ENCODE peak calls at places on chromosomes 7 and 10, in eight cellular contexts. Z is CD8-positive, alpha-beta T cell; H is heart right ventricle; G is IMR-90; M is mammary epithelial cell; K is mesenchymal stem cell; R is HCT116; N is A673. D is an unnamed sample.

GRCh38 chr10:52741851-52742250 is 30.7 kb downstream of the MBL2 start:
- DNase-seq in H (no peak), R (no peak), K (no peak), Z (no peak), N (no peak), G (no peak), M (peak; percentile 40), D (no peak)

GRCh38 chr7:157502701-157503111 is 165.9 kb downstream of the DNAJB6 start:
- DNase-seq in N (no peak), R (no peak), K (peak; percentile 2), G (no peak), Z (peak; percentile 45), H (peak; percentile 41), M (no peak), D (peak; percentile 87)

GRCh38 chr7:101586078-101586941 is 42.8 kb downstream of the MYL10 start:
- DNase-seq in G (no peak), H (no peak), M (no peak), N (no peak), Z (no peak), K (no peak), R (no peak), D (no peak)

GRCh38 chr7:133794490-133794889 is 332.6 kb upstream of the LRGUK start:
- DNase-seq in K (peak; percentile 26), Z (no peak), H (peak; percentile 29), G (peak; percentile 11), M (no peak), N (peak; percentile 54), R (no peak), D (no peak)

GRCh38 chr7:102395958-102396709 is at the start of gene PRKRIP1:
- DNase-seq in H (peak; percentile 88), K (peak; percentile 98), M (peak; percentile 89), N (peak; percentile 99), Z (peak; percentile 68), R (peak; percentile 82), G (peak; percentile 92), D (peak; percentile 91)

GRCh38 chr7:98372993-98373392 is 27.9 kb downstream of the BAIAP2L1 start:
- DNase-seq in K (peak; percentile 56), R (no peak), Z (no peak), G (peak; percentile 81), H (no peak), N (no peak), M (peak; percentile 91), D (no peak)

GRCh38 chr7:44979481-44980392 is 922 bp upstream of the MYO1G start:
- DNase-seq in N (no peak), R (no peak), K (no peak), Z (no peak), G (no peak), M (no peak), H (no peak), D (no peak)

GRCh38 chr10:5563237-5563961 is 38.6 kb downstream of the CALML3 start:
- DNase-seq in N (no peak), M (no peak), G (no peak), K (peak; percentile 46), R (no peak), H (no peak), Z (no peak), D (no peak)

GRCh38 chr7:112449353-112449752 is 907 bp upstream of the IFRD1 start:
- DNase-seq in G (peak; percentile 47), N (no peak), M (peak; percentile 84), Z (no peak), K (no peak), R (peak; percentile 59), H (no peak), D (peak; percentile 85)

GRCh38 chr7:147909712-147910111 is 680.9 kb upstream of the C7orf33 start:
- DNase-seq in N (no peak), M (no peak), R (no peak), K (no peak), H (no peak), G (no peak), Z (no peak), D (no peak)

GRCh38 chr10:68647928-68648327 is 73.1 kb upstream of the CCAR1 start:
- DNase-seq in H (no peak), R (no peak), Z (no peak), M (peak; percentile 76), N (peak; percentile 75), K (peak; percentile 84), G (peak; percentile 89), D (no peak)

GRCh38 chr10:88233870-88234269 is 349.2 kb downstream of the RNLS start:
- DNase-seq in K (no peak), Z (no peak), M (no peak), G (no peak), H (no peak), N (no peak), R (no peak), D (no peak)

DNA sequence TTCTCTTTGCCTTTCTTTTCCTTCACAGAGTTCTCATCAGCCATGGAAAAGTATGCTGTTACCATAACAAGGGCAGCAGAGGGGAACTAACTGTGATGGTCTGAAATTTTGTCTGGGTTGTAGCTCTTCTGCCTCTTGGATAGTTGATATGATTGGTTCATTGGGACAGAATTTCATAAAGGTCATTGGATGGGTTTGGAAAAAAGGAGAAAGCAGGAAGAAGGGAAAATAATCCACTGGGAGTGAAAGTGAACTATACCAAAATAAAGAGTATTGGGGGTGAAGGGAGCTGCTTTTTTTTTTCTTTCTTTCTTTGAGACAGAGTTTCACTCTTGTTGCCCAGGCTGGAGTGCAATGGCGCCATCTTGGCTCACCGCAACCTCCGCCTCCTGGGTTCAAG is 5.8 kb downstream of the EIF4EBP2 start:
- DNase-seq in R (no peak), N (no peak), M (no peak), H (no peak), Z (no peak), G (no peak), K (no peak), D (no peak)
- H3K27ac ChIP-seq in R (no peak overlapping the region), N (no peak overlapping the region), M (no peak overlapping the region), H (no peak overlapping the region), Z (no peak overlapping the region), G (no peak overlapping the region), K (no peak overlapping the region), D (no peak overlapping the region)

DNA sequence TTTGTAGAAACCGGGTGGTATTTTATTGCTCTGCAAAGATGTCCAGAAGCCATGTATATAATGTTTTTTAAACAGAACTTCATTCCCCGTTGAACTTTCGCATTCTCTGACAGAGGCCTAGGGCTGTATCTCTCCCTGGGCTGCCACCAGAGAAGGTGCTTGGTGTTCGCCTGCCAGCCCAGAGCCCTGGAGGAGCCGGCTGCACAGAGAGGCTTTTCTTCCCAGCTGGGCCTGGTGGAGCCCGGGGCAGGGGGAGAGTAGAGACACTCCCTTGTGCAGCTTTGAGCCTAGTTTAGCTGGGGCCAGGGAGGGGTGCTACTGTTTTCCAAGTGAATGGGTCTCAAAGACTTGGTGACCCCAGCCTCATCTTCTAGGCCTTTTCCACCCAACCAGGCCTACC is 13.6 kb upstream of the TRIM8 start:
- DNase-seq in K (no peak), Z (no peak), N (no peak), R (no peak), G (no peak), M (no peak), H (no peak), D (no peak)
- H3K4me1 ChIP-seq in K (peaks cover 81% of the 10 kb centered on the region), Z (peaks cover 42% of the 10 kb centered on the region), N (peaks cover 12% of the 10 kb centered on the region), R (peaks cover 68% of the 10 kb centered on the region), G (peaks cover 82% of the 10 kb centered on the region), M (peaks cover 72% of the 10 kb centered on the region), H (peaks cover 82% of the 10 kb centered on the region), D (peaks cover 39% of the 10 kb centered on the region)

GRCh38 chr7:2507917-2508306 is 11.7 kb upstream of the LFNG start:
- DNase-seq in G (no peak), K (no peak), H (no peak), R (no peak), M (no peak), Z (no peak), N (no peak), D (no peak)
- H3K4me3 ChIP-seq in G (no peak overlapping the region), K (no peak overlapping the region), H (no peak overlapping the region), R (no peak overlapping the region), M (no peak overlapping the region), Z (peak overlapping the region; percentile 47), N (no peak overlapping the region), D (no peak overlapping the region)

GRCh38 chr7:105218939-105219770 is 169.6 kb downstream of the SRPK2 start:
- DNase-seq in H (no peak), K (no peak), N (no peak), G (peak; percentile 66), R (no peak), Z (no peak), M (peak; percentile 61), D (no peak)
- H3K27ac ChIP-seq in H (no peak overlapping the region), K (no peak overlapping the region), N (no peak overlapping the region), G (no peak overlapping the region), R (no peak overlapping the region), Z (no peak overlapping the region), M (peak overlapping the region; percentile 99), D (no peak overlapping the region)

DNA sequence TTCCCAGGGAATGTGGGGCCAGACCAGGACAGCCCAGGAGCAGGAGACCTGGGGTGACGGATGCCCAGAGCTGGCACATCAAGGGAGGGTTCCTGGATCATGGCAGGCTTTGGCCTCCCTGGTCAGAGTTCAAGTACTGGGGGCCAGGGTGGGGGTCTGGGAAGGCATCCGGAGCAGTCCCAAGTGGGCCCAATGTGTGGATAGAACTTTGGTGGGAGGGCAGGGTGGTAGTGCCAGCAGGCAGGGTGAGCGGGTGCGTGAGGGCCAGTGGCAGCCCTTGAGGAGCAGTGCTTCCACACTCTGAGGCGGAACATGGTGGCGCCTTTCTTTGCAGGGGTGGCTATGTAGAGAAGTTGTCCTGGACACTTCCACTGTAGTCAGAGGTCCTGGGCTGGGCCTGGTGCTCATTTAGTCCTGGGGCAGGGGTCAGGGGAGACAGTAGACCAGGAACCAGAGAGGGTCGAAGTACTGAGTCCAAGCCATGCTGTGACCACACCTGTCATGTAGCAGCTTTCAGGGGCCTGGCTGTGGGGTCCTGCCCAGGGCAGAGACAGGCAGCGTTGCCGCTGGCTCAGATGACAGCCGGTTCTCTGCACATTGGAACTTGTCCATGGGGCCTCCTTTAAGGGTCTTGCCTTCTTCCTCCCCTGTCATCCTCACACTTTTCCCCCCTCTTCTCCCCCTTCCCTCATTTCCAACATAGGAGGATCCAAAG is 22.2 kb upstream of the CSGALNACT2 start:
- DNase-seq in R (no peak), N (no peak), K (no peak), H (no peak), M (no peak), Z (no peak), G (no peak), D (no peak)
- H3K4me1 ChIP-seq in R (no peaks in the 10 kb centered on the region), N (no peaks in the 10 kb centered on the region), K (peaks cover 2% of the 10 kb centered on the region), H (peaks cover 6% of the 10 kb centered on the region), M (peaks cover 2% of the 10 kb centered on the region), Z (peaks cover 13% of the 10 kb centered on the region), G (peaks cover under 1% of the 10 kb centered on the region), D (peaks cover 10% of the 10 kb centered on the region)

DNA sequence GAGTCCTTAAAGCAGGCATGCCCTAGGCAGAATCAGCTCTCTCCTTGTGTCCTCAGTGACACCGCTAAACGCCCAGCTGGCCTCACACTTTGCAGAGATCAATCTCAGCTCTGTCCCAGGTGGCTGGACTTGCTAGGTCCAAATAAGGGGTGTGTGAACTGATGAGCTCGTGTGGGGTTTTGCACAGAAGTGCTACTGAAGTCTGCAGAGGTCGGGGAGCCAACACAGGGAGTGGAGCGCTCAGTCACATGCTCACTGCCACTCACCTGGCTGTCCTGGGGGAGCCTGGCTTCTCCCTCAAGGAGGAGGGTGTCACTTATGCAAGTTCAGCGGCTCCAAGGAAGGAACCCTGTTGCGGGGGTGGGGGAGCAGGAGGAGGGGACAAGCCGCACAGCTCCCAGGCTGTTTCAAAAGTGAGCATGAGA is 2.0 kb downstream of the ELN start:
- DNase-seq in H (no peak), R (no peak), M (no peak), N (peak; percentile 61), G (no peak), K (no peak), Z (no peak), D (no peak)
- H3K4me3 ChIP-seq in H (peak overlapping the region; percentile 60), R (no peak overlapping the region), M (no peak overlapping the region), N (peak overlapping the region; percentile 45), G (no peak overlapping the region), K (no peak overlapping the region), Z (no peak overlapping the region), D (no peak overlapping the region)

GRCh38 chr7:28065308-28065707 is 115.3 kb downstream of the JAZF1 start:
- DNase-seq in R (no peak), G (peak; percentile 42), N (no peak), Z (no peak), K (no peak), M (no peak), H (no peak), D (no peak)
- H3K27ac ChIP-seq in R (no peak overlapping the region), G (peak overlapping the region; percentile 38), N (no peak overlapping the region), Z (no peak overlapping the region), K (no peak overlapping the region), M (no peak overlapping the region), H (no peak overlapping the region), D (no peak overlapping the region)

D was measured in CD4-positive, alpha-beta memory T cell.